ENCODE peak calls at places on chromosomes 2 and 18, in five cellular contexts. T is IMR-90, W is thoracic aorta, R is Calu3, F is foreskin fibroblast. U is an unnamed sample.

GRCh38 chr2:2799151-2799697 is 468.1 kb upstream of the MYT1L start:
- DNase-seq in F (no peak), R (no peak), T (no peak), W (no peak), U (no peak)

GRCh38 chr2:197207106-197207505 is 103.5 kb downstream of the ANKRD44 start:
- DNase-seq in R (no peak), W (no peak), F (peak), T (no peak), U (no peak)

GRCh38 chr2:204662956-204663355 is 117.7 kb downstream of the PARD3B start:
- DNase-seq in R (no peak), T (no peak), F (no peak), W (no peak), U (no peak)

GRCh38 chr2:176461686-176462376 is 192.6 kb downstream of the MTX2 start:
- DNase-seq in R (no peak), T (no peak), W (no peak), F (no peak), U (no peak)

GRCh38 chr2:47388888-47389287 is 14.1 kb upstream of the MSH2 start:
- DNase-seq in F (no peak), T (no peak), R (no peak), W (no peak), U (no peak)

GRCh38 chr2:47568164-47568861 is 165.4 kb downstream of the MSH2 start:
- DNase-seq in F (no peak), R (no peak), W (no peak), T (no peak), U (no peak)

GRCh38 chr2:54402350-54402749 is 53.8 kb upstream of the SPTBN1 start:
- DNase-seq in F (peak), W (peak), T (peak), R (no peak), U (no peak)

GRCh38 chr2:39416172-39416571 is 20.9 kb downstream of the MAP4K3 start:
- DNase-seq in W (no peak), F (peak), R (no peak), T (peak), U (no peak)

GRCh38 chr2:84958135-84959044 is 12.6 kb upstream of the KCMF1 start:
- DNase-seq in F (peak), R (peak), T (peak), W (no peak), U (peak)

GRCh38 chr2:231684314-231685223 is 23.8 kb upstream of the PTMA start:
- DNase-seq in W (no peak), T (no peak), R (no peak), F (no peak), U (no peak)

GRCh38 chr18:7459851-7460774 is 107.0 kb upstream of the PTPRM start:
- DNase-seq in T (no peak), W (no peak), F (peak), R (no peak), U (peak)

GRCh38 chr18:48874233-48874632 is 76.5 kb downstream of the SMAD7 start:
- DNase-seq in R (no peak), W (no peak), F (no peak), T (no peak), U (no peak)

GRCh38 chr2:159133795-159134194 is 152.7 kb downstream of the WDSUB1 start:
- DNase-seq in R (no peak), F (peak), T (peak), W (no peak), U (no peak)

GRCh38 chr2:156006721-156007618 is 325.6 kb downstream of the NR4A2 start:
- DNase-seq in F (no peak), T (no peak), R (no peak), W (no peak), U (no peak)

GRCh38 chr2:234478121-234478858 is 18.6 kb downstream of the ARL4C start:
- DNase-seq in T (peak), F (no peak), R (no peak), W (no peak), U (no peak)

GRCh38 chr2:27218614-27219013 is 1.4 kb downstream of the CAD start:
- DNase-seq in T (no peak), R (no peak), W (no peak), F (no peak), U (no peak)

GRCh38 chr2:27214936-27215335 is 2.2 kb upstream of the CAD start:
- DNase-seq in F (peak), T (no peak), W (no peak), R (no peak), U (no peak)

GRCh38 chr2:27220091-27220490 is 2.9 kb downstream of the CAD start:
- DNase-seq in F (no peak), T (no peak), R (no peak), W (no peak), U (no peak)

GRCh38 chr2:27216416-27217137 is 592 bp upstream of the CAD start:
- DNase-seq in F (no peak), T (no peak), R (no peak), W (no peak), U (no peak)

GRCh38 chr2:27217173-27218121 is at the start of gene CAD:
- DNase-seq in T (peak), R (peak), W (peak), F (peak), U (peak)
- TF ChIP-seq CTCF in T (peak), R (no peak), W (peak), F (no peak), U (no peak)

DNA sequence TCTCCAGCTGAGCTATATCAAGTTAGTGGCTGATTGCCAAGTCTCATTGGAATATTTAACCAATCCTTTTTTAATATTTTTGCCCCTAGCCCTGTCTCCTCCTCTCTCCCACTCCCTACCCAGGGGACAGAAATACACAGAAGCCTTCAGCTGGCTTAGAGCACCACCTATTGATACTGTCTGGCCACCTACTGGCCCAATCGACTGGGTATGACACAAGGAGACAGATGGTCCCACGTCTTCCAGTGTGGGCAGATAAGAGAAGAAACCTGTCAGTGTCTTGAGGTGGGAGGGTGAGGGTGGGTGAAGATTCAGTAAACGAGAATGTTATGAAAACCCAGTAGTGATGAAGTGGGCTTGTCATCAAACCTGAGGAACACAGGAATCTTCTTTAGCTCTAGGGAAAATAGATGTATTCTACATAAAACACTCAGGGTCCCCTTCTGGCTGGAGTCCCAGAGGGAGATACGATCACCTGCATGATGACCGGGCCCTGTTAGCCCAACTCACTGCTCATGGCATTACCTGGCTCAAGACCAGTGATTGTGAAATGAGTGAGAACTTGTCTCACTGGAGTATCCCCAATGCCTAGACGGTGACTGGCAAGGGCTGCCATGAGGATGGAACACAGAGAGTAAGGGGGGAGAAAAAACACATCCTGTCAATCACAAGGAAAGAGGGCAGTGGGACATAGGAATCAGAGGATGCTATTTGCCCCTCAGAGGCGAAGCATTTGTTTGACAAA is 26.7 kb downstream of the POLR1A start:
- DNase-seq in T (peak), W (no peak), F (peak), R (peak), U (no peak)
- TF ChIP-seq CTCF in T (peak), W (peak), F (peak), R (no peak), U (no peak)

DNA sequence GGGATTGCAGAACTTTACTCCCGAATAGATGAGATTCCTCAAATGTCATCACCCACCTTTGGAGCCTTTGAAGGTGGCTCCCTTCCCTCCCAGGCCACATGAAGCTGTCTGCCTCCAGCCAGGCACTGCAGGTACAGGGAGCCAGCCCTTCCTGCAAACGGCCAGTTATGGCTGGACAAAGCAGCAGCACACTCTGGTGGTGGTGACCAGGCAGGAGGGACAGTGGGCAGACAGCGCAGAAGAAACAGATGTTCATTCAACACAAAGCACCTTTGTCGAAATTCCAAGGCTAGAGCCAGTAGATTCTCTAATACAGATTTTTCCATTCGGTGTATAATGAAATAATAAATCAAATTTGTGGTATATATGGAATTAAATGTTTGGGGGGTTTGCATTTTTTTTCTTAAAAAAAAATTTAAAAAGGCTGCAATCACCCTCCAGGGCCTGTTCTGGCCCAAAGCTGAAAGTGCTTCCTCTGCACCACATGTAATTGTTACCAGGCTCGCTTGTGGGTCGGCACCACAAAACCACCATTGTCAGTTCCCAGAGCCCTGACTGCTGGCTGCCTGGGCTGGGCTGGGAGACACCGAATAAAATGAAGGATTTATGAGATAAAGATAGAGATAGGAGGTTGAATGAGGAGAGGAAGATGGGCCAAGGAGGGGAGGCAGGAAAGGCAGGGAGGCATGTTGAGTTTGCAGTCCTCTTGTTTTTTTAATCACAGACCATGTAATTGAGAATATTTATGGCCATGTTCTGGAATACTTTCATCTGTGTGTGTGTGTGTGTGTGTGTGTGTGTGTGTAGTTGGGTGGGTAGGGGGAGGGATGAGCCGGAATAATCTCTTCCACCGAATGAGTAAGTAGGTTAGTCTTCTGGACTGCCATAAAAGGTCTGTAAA is 14.5 kb downstream of the NRP2 start:
- DNase-seq in R (no peak), F (no peak), W (no peak), T (peak), U (no peak)
- TF ChIP-seq CTCF in R (no peak), F (peak), W (no peak), T (peak), U (peak)

GRCh38 chr18:59139291-59139614 is 431 bp upstream of the SEC11C start:
- DNase-seq in W (peak), R (peak), F (peak), T (peak), U (peak)

GRCh38 chr18:59141294-59142068 is 1.8 kb downstream of the SEC11C start:
- DNase-seq in F (no peak), W (no peak), R (peak), T (no peak), U (no peak)

GRCh38 chr18:59142274-59142673 is 2.6 kb downstream of the SEC11C start:
- DNase-seq in W (no peak), F (no peak), T (no peak), R (no peak), U (no peak)

GRCh38 chr18:59139615-59140286 is at the start of gene SEC11C:
- DNase-seq in W (peak), F (peak), T (peak), R (peak), U (peak)

DNA sequence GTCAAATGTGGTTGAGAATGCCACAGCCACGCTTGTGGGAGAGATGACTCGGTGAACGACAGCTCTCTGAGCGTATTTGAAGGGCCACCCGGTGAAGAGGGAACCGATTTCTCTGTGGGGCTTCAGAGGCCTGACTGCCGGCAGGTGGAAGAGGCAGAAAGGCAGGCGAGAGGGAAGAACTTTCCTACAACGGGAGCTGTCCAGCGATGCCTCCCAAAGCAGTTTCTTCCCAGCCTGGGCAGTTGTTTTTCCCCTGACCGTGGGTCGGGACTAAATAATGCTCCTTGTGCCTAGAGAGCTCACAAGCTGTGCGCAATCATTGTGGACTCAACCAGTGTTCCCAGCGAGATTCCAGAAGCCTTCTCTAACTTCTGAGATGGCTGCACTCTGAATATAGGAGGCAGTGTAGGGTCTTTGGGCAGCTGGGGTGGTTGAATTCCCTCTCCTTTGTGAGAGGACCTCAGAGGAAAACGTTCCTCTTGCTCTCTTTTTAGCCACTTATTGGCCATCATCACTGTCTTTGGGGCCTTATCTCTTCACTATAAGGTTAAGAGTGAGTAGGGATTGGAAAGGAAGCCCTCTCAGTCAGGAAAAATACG is 702 bp downstream of the SEC11C start:
- DNase-seq in T (peak), F (peak), R (peak), W (no peak), U (peak)
- TF ChIP-seq CTCF in T (no peak), F (no peak), R (no peak), W (no peak), U (no peak)

GRCh38 chr2:143850084-143850483 is 669.8 kb downstream of the ZEB2 start:
- DNase-seq in R (no peak), T (no peak), F (no peak), W (no peak), U (no peak)

GRCh38 chr2:143847257-143847656 is 672.7 kb downstream of the ZEB2 start:
- DNase-seq in R (no peak), W (no peak), T (no peak), F (peak), U (no peak)

GRCh38 chr2:143856973-143857372 is 662.9 kb downstream of the ZEB2 start:
- DNase-seq in R (no peak), F (peak), W (no peak), T (peak), U (no peak)

GRCh38 chr2:143852748-143853147 is 667.2 kb downstream of the ZEB2 start:
- DNase-seq in W (no peak), T (no peak), R (no peak), F (no peak), U (peak)
- TF ChIP-seq CTCF in W (no peak), T (no peak), R (no peak), F (no peak), U (no peak)

DNA sequence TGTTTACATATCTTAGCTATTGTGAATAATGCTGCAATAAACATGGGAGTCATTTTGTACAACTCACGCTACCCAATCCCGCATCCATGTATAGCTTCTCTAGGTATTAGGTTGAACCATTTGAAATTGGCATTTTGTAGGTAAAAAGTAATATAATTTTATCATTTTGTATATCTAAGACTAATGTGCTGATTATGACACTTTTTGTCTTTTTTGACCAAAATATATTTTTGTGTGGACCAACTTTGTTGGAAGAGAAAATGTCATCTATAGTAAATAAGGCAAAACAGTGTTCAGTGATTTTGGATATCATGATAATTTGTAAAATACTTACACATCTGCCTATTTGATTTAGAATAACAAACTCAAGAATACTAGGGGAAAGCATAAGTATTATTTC is 150.7 kb downstream of the MAP2 start:
- DNase-seq in R (no peak), T (no peak), F (no peak), W (no peak), U (no peak)
- TF ChIP-seq CTCF in R (no peak), T (no peak), F (no peak), W (no peak), U (no peak)

DNA sequence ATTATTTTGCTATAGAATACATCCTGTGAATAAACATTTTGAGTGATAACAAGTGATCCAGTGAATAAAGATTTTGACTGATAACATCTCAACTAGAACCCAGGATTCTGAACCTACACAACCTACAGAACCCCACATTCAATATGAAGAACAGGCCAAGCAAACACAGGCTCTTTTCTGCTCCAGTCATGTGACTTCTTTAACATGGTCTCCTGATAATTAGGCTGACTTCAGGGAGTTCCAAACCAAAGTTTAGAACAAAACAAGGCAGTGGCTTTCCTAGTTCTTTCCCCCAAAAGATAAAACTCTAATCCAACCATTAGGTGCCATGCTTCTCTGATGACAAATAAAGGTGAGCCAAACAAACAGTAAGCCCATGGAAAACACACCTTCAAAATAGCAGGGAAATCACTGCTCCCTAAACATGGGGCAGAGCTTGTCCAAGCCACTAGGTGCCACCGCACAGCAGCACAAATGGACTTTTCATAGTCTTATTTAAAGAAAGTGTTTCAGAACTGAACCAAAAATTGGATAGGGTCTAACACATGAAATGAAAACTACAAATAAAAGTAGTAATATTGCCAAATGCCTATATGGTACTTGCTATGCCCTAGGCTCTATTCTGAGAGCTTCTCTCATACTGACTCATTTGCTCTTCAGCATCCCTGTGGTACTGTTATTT is 95.3 kb downstream of the EVA1A start:
- DNase-seq in F (peak), R (no peak), T (peak), W (no peak), U (no peak)
- TF ChIP-seq CTCF in F (peak), R (no peak), T (peak), W (no peak), U (peak)

GRCh38 chr2:112584134-112584890 is at the start of gene CHCHD5:
- DNase-seq in R (peak), F (peak), W (peak), T (peak), U (peak)
- TF ChIP-seq CTCF in R (no peak), F (no peak), W (peak), T (peak), U (no peak)

DNA sequence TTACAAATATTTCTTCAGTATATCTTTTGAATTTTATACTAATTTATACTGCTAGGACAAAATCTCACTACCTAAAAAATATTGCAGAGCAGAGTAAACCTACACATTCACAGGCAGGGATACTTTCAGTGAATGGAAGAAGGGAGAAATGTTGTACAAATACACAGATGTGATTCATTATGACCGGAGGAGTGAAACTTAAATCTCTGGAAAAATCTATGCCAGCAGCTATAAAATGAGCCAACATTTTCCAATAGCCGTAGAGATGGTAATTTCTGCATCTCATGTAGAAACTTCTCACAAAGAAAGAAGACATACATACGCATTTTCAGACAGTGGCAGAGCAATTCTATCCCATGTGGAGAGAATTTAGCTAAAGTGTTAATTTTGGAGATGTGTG is 54.8 kb downstream of the KCNS3 start:
- DNase-seq in W (no peak), T (peak), F (peak), R (no peak), U (no peak)
- TF ChIP-seq CTCF in W (no peak), T (no peak), F (no peak), R (no peak), U (no peak)